ENCODE peak calls at places on chromosomes 3 and 15, in ten cellular contexts. K is ovary, D is right cardiac atrium, L is neural progenitor cell, E is brain microvascular endothelial cell, W is lower lobe of right lung, I is dorsolateral prefrontal cortex, P is PC-9, Q is body of pancreas, R is breast epithelium. Y is an unnamed sample.

GRCh38 chr3:50616770-50617095 is 218 bp upstream of the MAPKAPK3 start:
- DNase-seq in K (peak), D (peak), L (peak), E (peak), W (peak), I (peak), P (peak), Q (peak), R (peak), Y (no peak)

GRCh38 chr3:64563776-64564175 is 124.0 kb downstream of the ADAMTS9 start:
- DNase-seq in K (no peak), D (no peak), L (peak), E (no peak), W (no peak), I (no peak), P (no peak), Q (no peak), R (no peak), Y (no peak)

GRCh38 chr3:99439892-99440291 is 198.5 kb upstream of the COL8A1 start:
- DNase-seq in K (no peak), D (no peak), L (peak), E (no peak), W (no peak), I (no peak), P (no peak), Q (no peak), R (no peak), Y (no peak)

GRCh38 chr3:105842449-105842848 is 26.4 kb downstream of the CBLB start:
- DNase-seq in K (no peak), D (no peak), L (no peak), E (no peak), W (no peak), I (no peak), P (no peak), Q (no peak), R (no peak), Y (no peak)

GRCh38 chr3:140630366-140630765 is 47.5 kb upstream of the TRIM42 start:
- DNase-seq in K (no peak), D (no peak), L (no peak), E (no peak), W (no peak), I (no peak), P (no peak), Q (no peak), R (no peak), Y (no peak)

GRCh38 chr3:127992127-127992526 is 60.1 kb upstream of the SEC61A1 start:
- DNase-seq in K (no peak), D (no peak), L (no peak), E (no peak), W (no peak), I (no peak), P (no peak), Q (no peak), R (no peak), Y (no peak)

GRCh38 chr3:129599607-129600006 is 6.9 kb downstream of the PLXND1 start:
- DNase-seq in K (no peak), D (peak), L (peak), E (peak), W (peak), I (no peak), P (no peak), Q (peak), R (no peak), Y (no peak)

GRCh38 chr15:89211678-89212170 is 9.7 kb downstream of the RLBP1 start:
- DNase-seq in K (no peak), D (no peak), L (no peak), E (no peak), W (no peak), I (no peak), P (no peak), Q (no peak), R (no peak), Y (no peak)

GRCh38 chr3:10317311-10317960 is 3.5 kb downstream of the SEC13 start:
- DNase-seq in K (no peak), D (no peak), L (no peak), E (no peak), W (no peak), I (no peak), P (no peak), Q (no peak), R (no peak), Y (no peak)

GRCh38 chr3:155377861-155378260 is 84.4 kb upstream of the STRIT1 start:
- DNase-seq in K (no peak), D (no peak), L (no peak), E (no peak), W (no peak), I (no peak), P (no peak), Q (no peak), R (no peak), Y (no peak)

GRCh38 chr3:23882487-23882918 is 34.3 kb downstream of the NKIRAS1 start:
- DNase-seq in K (no peak), D (peak), L (no peak), E (no peak), W (no peak), I (no peak), P (no peak), Q (no peak), R (no peak), Y (no peak)

GRCh38 chr15:26129852-26130251 is 266.7 kb upstream of the ATP10A start:
- DNase-seq in K (no peak), D (no peak), L (no peak), E (no peak), W (no peak), I (no peak), P (no peak), Q (no peak), R (no peak), Y (no peak)

GRCh38 chr3:138348107-138348949 is at the start of gene MRAS:
- DNase-seq in K (peak), D (peak), L (peak), E (peak), W (peak), I (peak), P (peak), Q (peak), R (peak), Y (no peak)

GRCh38 chr3:167787440-167787839 is 51.9 kb downstream of the SERPINI1 start:
- DNase-seq in K (no peak), D (no peak), L (no peak), E (no peak), W (no peak), I (no peak), P (no peak), Q (no peak), R (no peak), Y (no peak)

GRCh38 chr15:92621972-92622533 is 33.5 kb downstream of the FAM174B start:
- DNase-seq in K (no peak), D (no peak), L (no peak), E (no peak), W (no peak), I (no peak), P (no peak), Q (no peak), R (no peak), Y (no peak)

GRCh38 chr15:73908030-73908821 is 18.0 kb upstream of the LOXL1 start:
- DNase-seq in K (peak), D (peak), L (peak), E (peak), W (peak), I (peak), P (peak), Q (peak), R (peak), Y (no peak)

GRCh38 chr3:28850186-28850585 is 430.7 kb upstream of the RBMS3 start:
- DNase-seq in K (no peak), D (no peak), L (no peak), E (no peak), W (no peak), I (no peak), P (no peak), Q (no peak), R (no peak), Y (no peak)

GRCh38 chr15:67127925-67128324 is 62.5 kb downstream of the SMAD3 start:
- DNase-seq in K (no peak), D (no peak), L (no peak), E (peak), W (no peak), I (no peak), P (peak), Q (peak), R (no peak), Y (peak)

GRCh38 chr3:84547971-84548970 is 410.5 kb upstream of the CADM2 start:
- DNase-seq in K (no peak), D (peak), L (peak), E (no peak), W (no peak), I (no peak), P (peak), Q (peak), R (no peak), Y (no peak)

GRCh38 chr3:14806641-14807263 is 12.0 kb upstream of the FGD5 start:
- DNase-seq in K (no peak), D (no peak), L (no peak), E (peak), W (peak), I (no peak), P (no peak), Q (peak), R (no peak), Y (peak)

GRCh38 chr15:73630796-73631471 is 2.3 kb downstream of the NPTN start:
- DNase-seq in K (no peak), D (no peak), L (no peak), E (no peak), W (no peak), I (no peak), P (no peak), Q (no peak), R (no peak), Y (no peak)

GRCh38 chr15:77497108-77497737 is 76.5 kb downstream of the HMG20A start:
- DNase-seq in K (peak), D (peak), L (no peak), E (peak), W (no peak), I (peak), P (peak), Q (peak), R (peak), Y (no peak)

GRCh38 chr3:53773330-53773583 is 73.0 kb downstream of the CHDH start:
- DNase-seq in K (no peak), D (no peak), L (no peak), E (no peak), W (no peak), I (no peak), P (no peak), Q (no peak), R (no peak), Y (no peak)

GRCh38 chr3:58536501-58537411 is at the start of gene ACOX2:
- DNase-seq in K (peak), D (peak), L (no peak), E (no peak), W (peak), I (no peak), P (no peak), Q (peak), R (no peak), Y (no peak)

GRCh38 chr15:70098461-70099166 is 897 bp upstream of the TLE3 start:
- DNase-seq in K (peak), D (no peak), L (peak), E (no peak), W (peak), I (peak), P (peak), Q (peak), R (no peak), Y (no peak)

GRCh38 chr3:72445827-72446405 is 402.3 kb downstream of the SHQ1 start:
- DNase-seq in K (no peak), D (no peak), L (no peak), E (no peak), W (no peak), I (no peak), P (no peak), Q (no peak), R (no peak), Y (no peak)

GRCh38 chr3:172090035-172090434 is 50.7 kb downstream of the FNDC3B start:
- DNase-seq in K (no peak), D (no peak), L (no peak), E (no peak), W (no peak), I (no peak), P (no peak), Q (no peak), R (no peak), Y (no peak)
- H3K27ac ChIP-seq in K (no peak), D (peak), L (no peak), E (no peak), W (no peak), I (no peak), P (no peak), Q (no peak), R (no peak), Y (peak)

GRCh38 chr3:35675206-35675605 is 35.9 kb downstream of the ARPP21 start:
- DNase-seq in K (no peak), D (no peak), L (no peak), E (peak), W (no peak), I (no peak), P (no peak), Q (no peak), R (no peak), Y (no peak)
- H3K27ac ChIP-seq in K (no peak), D (no peak), L (no peak), E (no peak), W (no peak), I (peak), P (no peak), Q (no peak), R (no peak), Y (no peak)

GRCh38 chr15:90932660-90932991 is 277 bp upstream of the HDDC3 start:
- DNase-seq in K (no peak), D (no peak), L (no peak), E (no peak), W (no peak), I (no peak), P (no peak), Q (no peak), R (no peak), Y (no peak)
- H3K27ac ChIP-seq in K (no peak), D (peak), L (no peak), E (no peak), W (peak), I (peak), P (no peak), Q (peak), R (peak), Y (peak)

GRCh38 chr15:49037546-49037940 is 8.7 kb downstream of the SECISBP2L start:
- DNase-seq in K (no peak), D (no peak), L (no peak), E (no peak), W (no peak), I (no peak), P (no peak), Q (no peak), R (no peak), Y (no peak)

GRCh38 chr15:49042165-49042564 is 4.1 kb downstream of the SECISBP2L start:
- DNase-seq in K (no peak), D (no peak), L (no peak), E (no peak), W (no peak), I (no peak), P (no peak), Q (no peak), R (no peak), Y (no peak)

GRCh38 chr15:49038382-49038781 is 7.9 kb downstream of the SECISBP2L start:
- DNase-seq in K (no peak), D (no peak), L (no peak), E (no peak), W (no peak), I (no peak), P (no peak), Q (no peak), R (no peak), Y (no peak)

GRCh38 chr15:49041406-49041805 is 4.8 kb downstream of the SECISBP2L start:
- DNase-seq in K (no peak), D (no peak), L (no peak), E (no peak), W (no peak), I (no peak), P (no peak), Q (no peak), R (no peak), Y (no peak)

GRCh38 chr15:49040151-49040550 is 6.1 kb downstream of the SECISBP2L start:
- DNase-seq in K (no peak), D (no peak), L (no peak), E (no peak), W (no peak), I (no peak), P (no peak), Q (no peak), R (no peak), Y (no peak)
- H3K27ac ChIP-seq in K (no peak), D (no peak), L (no peak), E (no peak), W (no peak), I (peak), P (no peak), Q (no peak), R (no peak), Y (no peak)

DNA sequence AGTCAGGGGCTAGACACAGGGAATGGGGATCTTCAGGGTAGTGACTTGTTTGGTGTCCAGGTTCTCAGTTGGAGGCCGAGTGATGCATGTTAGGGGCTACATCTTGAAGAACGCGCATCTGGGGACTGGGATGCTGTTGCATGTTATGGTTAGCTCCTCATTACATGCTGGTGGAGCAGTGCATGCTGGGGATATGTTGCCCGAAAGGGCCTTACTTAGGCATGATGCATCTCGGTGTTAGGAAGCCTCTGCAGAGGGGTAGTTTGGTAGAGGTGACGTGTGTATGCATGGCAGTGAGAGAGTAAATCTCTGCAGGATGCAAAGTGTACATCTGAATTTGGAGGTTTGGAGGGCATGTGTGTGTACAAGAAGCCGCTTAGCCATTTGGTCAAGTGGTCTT is 2.4 kb downstream of the EIF4G1 start:
- DNase-seq in K (no peak), D (peak), L (no peak), E (no peak), W (no peak), I (no peak), P (no peak), Q (no peak), R (no peak), Y (no peak)
- H3K27ac ChIP-seq in K (no peak), D (no peak), L (no peak), E (no peak), W (no peak), I (no peak), P (peak), Q (peak), R (peak), Y (peak)

GRCh38 chr15:39095218-39095879 is 485.5 kb upstream of the THBS1 start:
- DNase-seq in K (no peak), D (no peak), L (peak), E (no peak), W (no peak), I (no peak), P (peak), Q (no peak), R (no peak), Y (no peak)

GRCh38 chr15:39096608-39097007 is 484.3 kb upstream of the THBS1 start:
- DNase-seq in K (no peak), D (no peak), L (no peak), E (no peak), W (no peak), I (no peak), P (no peak), Q (no peak), R (no peak), Y (no peak)

GRCh38 chr15:39092354-39092753 is 488.5 kb upstream of the THBS1 start:
- DNase-seq in K (no peak), D (no peak), L (no peak), E (no peak), W (no peak), I (no peak), P (no peak), Q (no peak), R (no peak), Y (no peak)

GRCh38 chr15:39092761-39093160 is 488.1 kb upstream of the THBS1 start:
- DNase-seq in K (no peak), D (no peak), L (no peak), E (no peak), W (no peak), I (no peak), P (no peak), Q (no peak), R (no peak), Y (no peak)

DNA sequence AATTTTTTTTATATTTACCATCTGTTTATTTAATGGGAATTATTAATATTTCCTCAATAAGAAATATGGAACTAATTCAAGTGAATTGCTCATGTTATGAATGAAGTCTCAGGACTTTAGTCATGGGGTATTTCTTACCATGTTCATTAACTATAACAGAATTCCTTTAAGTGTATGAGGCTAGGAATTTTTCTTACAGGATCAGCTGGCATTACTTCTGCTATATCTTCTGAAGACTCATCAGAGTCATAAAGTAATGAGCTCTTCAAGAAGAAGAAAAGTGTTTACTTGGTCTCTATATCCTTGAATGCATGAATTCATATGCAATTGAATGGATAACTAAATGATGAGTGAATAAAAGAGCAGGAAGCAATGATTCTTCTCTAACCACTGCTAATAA is 486.8 kb upstream of the THBS1 start:
- DNase-seq in K (no peak), D (no peak), L (no peak), E (no peak), W (no peak), I (no peak), P (no peak), Q (no peak), R (no peak), Y (no peak)
- H3K27ac ChIP-seq in K (no peak), D (no peak), L (no peak), E (no peak), W (no peak), I (no peak), P (no peak), Q (no peak), R (no peak), Y (no peak)

DNA sequence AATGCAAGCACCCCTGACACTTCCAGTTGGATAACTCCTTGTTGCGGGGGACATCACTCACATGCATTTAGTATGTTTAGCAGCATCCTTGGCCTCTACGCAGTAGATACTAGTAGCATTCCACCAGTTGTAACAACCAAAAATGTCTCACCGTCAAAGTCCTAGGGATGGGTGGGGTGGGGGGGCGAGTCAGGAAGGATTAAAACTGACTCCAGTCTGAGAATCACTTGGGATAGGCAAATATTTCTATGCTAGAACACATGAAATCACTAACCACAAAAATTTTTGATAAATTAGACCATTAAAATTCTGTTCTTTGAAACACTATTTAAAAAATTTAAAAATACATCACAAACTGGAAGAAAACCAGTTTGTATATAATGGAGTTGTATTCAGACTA is 18.0 kb downstream of the ICE2 start:
- DNase-seq in K (no peak), D (no peak), L (no peak), E (no peak), W (no peak), I (no peak), P (no peak), Q (no peak), R (no peak), Y (no peak)
- H3K27ac ChIP-seq in K (no peak), D (no peak), L (no peak), E (no peak), W (no peak), I (no peak), P (no peak), Q (no peak), R (no peak), Y (no peak)

GRCh38 chr3:46209751-46210470 is 1.8 kb upstream of the CCR1 start:
- DNase-seq in K (no peak), D (no peak), L (no peak), E (no peak), W (no peak), I (no peak), P (no peak), Q (no peak), R (no peak), Y (no peak)

GRCh38 chr3:46205286-46205960 is 2.7 kb downstream of the CCR1 start:
- DNase-seq in K (no peak), D (no peak), L (no peak), E (no peak), W (no peak), I (no peak), P (no peak), Q (no peak), R (no peak), Y (no peak)

GRCh38 chr3:46209053-46209452 is 940 bp upstream of the CCR1 start:
- DNase-seq in K (no peak), D (no peak), L (no peak), E (no peak), W (no peak), I (no peak), P (no peak), Q (no peak), R (no peak), Y (no peak)

GRCh38 chr3:46206284-46206683 is 1.8 kb downstream of the CCR1 start:
- DNase-seq in K (no peak), D (no peak), L (no peak), E (no peak), W (no peak), I (no peak), P (no peak), Q (no peak), R (no peak), Y (no peak)

DNA sequence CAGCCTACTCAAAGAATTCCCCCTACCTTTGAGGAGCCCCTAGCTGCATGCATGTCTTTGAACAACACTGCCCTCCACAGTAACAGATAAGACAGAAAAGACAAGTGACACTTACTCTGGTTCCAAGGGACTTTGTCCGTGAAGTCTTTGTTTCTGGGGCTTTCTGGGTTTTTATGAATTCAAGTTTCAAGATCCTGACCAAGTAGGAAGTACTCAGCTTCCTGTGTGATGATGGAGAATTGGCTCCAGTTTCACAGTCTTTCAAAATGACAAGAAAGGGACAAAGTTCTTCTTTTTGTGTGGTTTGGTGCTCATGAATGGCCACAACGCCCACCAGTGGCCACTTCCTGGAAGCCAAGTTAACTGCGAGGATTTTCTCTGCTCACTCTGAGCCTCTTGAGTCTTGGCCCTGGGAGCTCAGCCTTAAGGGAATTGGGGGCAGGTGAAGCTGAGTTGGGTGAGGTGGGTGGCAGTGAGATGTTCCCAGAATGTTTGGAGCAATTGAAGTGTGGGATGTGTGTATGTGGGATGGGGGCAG is at the start of gene CCR1:
- DNase-seq in K (no peak), D (peak), L (peak), E (peak), W (peak), I (no peak), P (peak), Q (peak), R (no peak), Y (no peak)
- H3K27ac ChIP-seq in K (no peak), D (no peak), L (no peak), E (no peak), W (peak), I (peak), P (peak), Q (no peak), R (no peak), Y (no peak)

Y was measured in epithelial cell of prostate.